ENCODE peak calls at places on chromosomes 7 and 10, in six cellular contexts. One of them, this sample, is unnamed.

GRCh38 chr7:155395176-155395797 is 62.6 kb upstream of the EN2 start:
- DNase-seq in activated CD8-positive, alpha-beta T cell treated with anti-CD3 and anti-CD28 coated beads for 36 hours: no peak
- DNase-seq in pancreas: no peak
- DNase-seq in GM10248: no peak
- DNase-seq in activated effector memory CD4-positive, alpha-beta T cell treated with anti-CD3 and anti-CD28 coated beads, Interleukin-2, amount 50 U/mL, for 16 hours: no peak
- DNase-seq in amniotic stem cell: no peak
- DNase-seq in this sample: no peak

GRCh38 chr10:121927361-121927840 is 430 bp downstream of the ATE1 start:
- DNase-seq in GM10248: peak
- DNase-seq in amniotic stem cell: no peak
- DNase-seq in pancreas: no peak
- DNase-seq in activated effector memory CD4-positive, alpha-beta T cell treated with anti-CD3 and anti-CD28 coated beads, Interleukin-2, amount 50 U/mL, for 16 hours: peak
- DNase-seq in activated CD8-positive, alpha-beta T cell treated with anti-CD3 and anti-CD28 coated beads for 36 hours: peak
- DNase-seq in this sample: peak

GRCh38 chr10:77911535-77912123 is 14.9 kb downstream of the DLG5 start:
- DNase-seq in pancreas: no peak
- DNase-seq in amniotic stem cell: no peak
- DNase-seq in activated CD8-positive, alpha-beta T cell treated with anti-CD3 and anti-CD28 coated beads for 36 hours: no peak
- DNase-seq in activated effector memory CD4-positive, alpha-beta T cell treated with anti-CD3 and anti-CD28 coated beads, Interleukin-2, amount 50 U/mL, for 16 hours: no peak
- DNase-seq in GM10248: no peak
- DNase-seq in this sample: no peak

GRCh38 chr7:129553861-129554530 is 51.7 kb downstream of the SMKR1 start:
- DNase-seq in pancreas: no peak
- DNase-seq in GM10248: no peak
- DNase-seq in activated CD8-positive, alpha-beta T cell treated with anti-CD3 and anti-CD28 coated beads for 36 hours: peak
- DNase-seq in activated effector memory CD4-positive, alpha-beta T cell treated with anti-CD3 and anti-CD28 coated beads, Interleukin-2, amount 50 U/mL, for 16 hours: peak
- DNase-seq in amniotic stem cell: no peak
- DNase-seq in this sample: no peak

GRCh38 chr10:89553064-89553734 is 17.8 kb upstream of the SLC16A12 start:
- DNase-seq in pancreas: no peak
- DNase-seq in amniotic stem cell: peak
- DNase-seq in GM10248: no peak
- DNase-seq in activated effector memory CD4-positive, alpha-beta T cell treated with anti-CD3 and anti-CD28 coated beads, Interleukin-2, amount 50 U/mL, for 16 hours: no peak
- DNase-seq in activated CD8-positive, alpha-beta T cell treated with anti-CD3 and anti-CD28 coated beads for 36 hours: no peak
- DNase-seq in this sample: no peak

GRCh38 chr7:125606661-125607060 is 677.0 kb upstream of the POT1 start:
- DNase-seq in GM10248: no peak
- DNase-seq in amniotic stem cell: no peak
- DNase-seq in activated effector memory CD4-positive, alpha-beta T cell treated with anti-CD3 and anti-CD28 coated beads, Interleukin-2, amount 50 U/mL, for 16 hours: no peak
- DNase-seq in activated CD8-positive, alpha-beta T cell treated with anti-CD3 and anti-CD28 coated beads for 36 hours: no peak
- DNase-seq in pancreas: no peak
- DNase-seq in this sample: no peak

GRCh38 chr7:138257459-138258193 is 181.4 kb downstream of the AKR1D1 start:
- DNase-seq in activated effector memory CD4-positive, alpha-beta T cell treated with anti-CD3 and anti-CD28 coated beads, Interleukin-2, amount 50 U/mL, for 16 hours: no peak
- DNase-seq in pancreas: no peak
- DNase-seq in activated CD8-positive, alpha-beta T cell treated with anti-CD3 and anti-CD28 coated beads for 36 hours: no peak
- DNase-seq in amniotic stem cell: no peak
- DNase-seq in GM10248: no peak
- DNase-seq in this sample: peak

GRCh38 chr10:9825491-9826018 is 1192.1 kb upstream of the CELF2 start:
- DNase-seq in amniotic stem cell: no peak
- DNase-seq in activated effector memory CD4-positive, alpha-beta T cell treated with anti-CD3 and anti-CD28 coated beads, Interleukin-2, amount 50 U/mL, for 16 hours: no peak
- DNase-seq in pancreas: no peak
- DNase-seq in GM10248: no peak
- DNase-seq in activated CD8-positive, alpha-beta T cell treated with anti-CD3 and anti-CD28 coated beads for 36 hours: no peak
- DNase-seq in this sample: peak

This sample was measured in CMK.